ENCODE peak calls at places on chromosomes 7 and 10, in five cellular contexts. R is CD8-positive, alpha-beta T cell; Z is neural crest cell; W is AG10803; J is tibial nerve. H is an unnamed sample.

GRCh38 chr10:62048919-62049636 is 147.6 kb downstream of the ARID5B start:
- DNase-seq in R (peak), Z (peak), W (peak), J (peak), H (peak)

GRCh38 chr10:89669985-89670384 is 24.9 kb upstream of the PANK1 start:
- DNase-seq in R (no peak), Z (no peak), W (no peak), J (no peak), H (no peak)

GRCh38 chr7:47500103-47500563 is 81.8 kb downstream of the TNS3 start:
- DNase-seq in R (no peak), Z (no peak), W (no peak), J (no peak), H (peak)

GRCh38 chr7:102252373-102252982 is 34.2 kb upstream of the SH2B2 start:
- DNase-seq in R (no peak), Z (no peak), W (no peak), J (no peak), H (no peak)

GRCh38 chr10:69503896-69504265 is 52.6 kb downstream of the TSPAN15 start:
- DNase-seq in R (no peak), Z (no peak), W (no peak), J (no peak), H (no peak)

GRCh38 chr7:114656471-114656870 is 241.9 kb downstream of the FOXP2 start:
- DNase-seq in R (no peak), Z (no peak), W (no peak), J (no peak), H (no peak)

GRCh38 chr10:102068216-102068615 is 3.1 kb downstream of the HPS6 start:
- DNase-seq in R (no peak), Z (no peak), W (peak), J (peak), H (no peak)

GRCh38 chr7:114345494-114345893 is 69.1 kb upstream of the FOXP2 start:
- DNase-seq in R (no peak), Z (no peak), W (peak), J (no peak), H (no peak)

GRCh38 chr7:36967387-36967786 is 243.1 kb upstream of the AOAH start:
- DNase-seq in R (no peak), Z (peak), W (peak), J (peak), H (no peak)

GRCh38 chr7:118169146-118169545 is 14.8 kb upstream of the LSM8 start:
- DNase-seq in R (no peak), Z (no peak), W (peak), J (no peak), H (no peak)

GRCh38 chr7:142813262-142813661 is 41.6 kb upstream of the EPHB6 start:
- DNase-seq in R (no peak), Z (no peak), W (peak), J (no peak), H (no peak)

GRCh38 chr7:135710417-135711138 is 17.4 kb downstream of the SLC13A4 start:
- DNase-seq in R (no peak), Z (peak), W (no peak), J (no peak), H (no peak)

GRCh38 chr7:134031835-134032617 is 95.1 kb upstream of the LRGUK start:
- DNase-seq in R (no peak), Z (no peak), W (no peak), J (no peak), H (no peak)
- TF ChIP-seq CTCF in R (no peak), Z (peak), W (no peak), J (no peak), H (peak)

DNA sequence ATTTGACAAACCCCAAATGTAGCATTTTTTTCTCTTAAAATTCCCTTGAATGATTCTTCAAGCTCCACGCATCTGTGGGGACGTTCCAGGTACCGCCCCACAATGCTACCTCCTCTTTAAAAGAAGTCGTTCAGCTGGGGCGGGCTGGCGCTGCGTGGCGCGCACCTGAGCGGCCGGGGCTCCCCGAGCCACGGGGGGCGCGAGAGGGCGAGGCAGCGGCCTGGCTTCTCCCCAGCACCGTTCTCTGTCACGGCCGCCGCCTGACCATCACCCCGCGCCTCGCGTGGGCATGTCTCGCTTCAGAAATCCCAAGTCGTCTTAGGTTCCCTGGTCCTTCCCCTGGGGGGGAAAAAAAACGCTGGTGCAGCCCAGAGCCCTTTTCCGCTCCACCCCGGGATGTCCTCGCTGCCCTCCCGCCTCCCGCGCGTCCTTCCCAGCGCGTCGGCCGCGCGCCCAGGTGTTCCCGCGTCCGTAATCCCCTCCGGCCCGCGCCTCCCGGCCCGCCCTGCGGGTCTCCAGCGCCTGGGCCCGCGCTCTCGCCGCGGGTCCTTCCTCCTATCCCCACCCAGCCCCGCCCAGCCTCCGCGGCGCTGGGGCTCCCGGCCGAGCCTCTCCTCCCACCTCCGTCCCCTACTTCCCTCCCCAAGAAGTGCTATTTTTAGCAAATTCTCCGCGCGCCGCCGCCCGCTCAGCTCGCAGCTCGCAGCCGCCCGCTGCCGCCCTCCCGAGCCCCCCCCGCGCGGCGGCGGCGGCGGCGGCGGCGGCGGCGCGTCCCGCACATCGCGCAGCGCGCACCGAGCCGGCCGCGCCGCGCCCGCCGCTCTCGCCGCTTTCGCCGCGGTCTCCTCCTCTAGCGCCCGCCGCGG is 58.8 kb upstream of the PRPS1L1 start:
- DNase-seq in R (no peak), Z (peak), W (no peak), J (no peak), H (peak)
- TF ChIP-seq CTCF in R (no peak), Z (peak), W (no peak), J (peak), H (peak)

GRCh38 chr10:96719205-96719604 is 1.1 kb downstream of the PIK3AP1 start:
- DNase-seq in R (no peak), Z (no peak), W (no peak), J (no peak), H (no peak)

GRCh38 chr10:96721207-96721572 is 876 bp upstream of the PIK3AP1 start:
- DNase-seq in R (no peak), Z (no peak), W (no peak), J (no peak), H (no peak)

GRCh38 chr10:96720422-96721206 is at the start of gene PIK3AP1:
- DNase-seq in R (peak), Z (peak), W (no peak), J (no peak), H (no peak)

GRCh38 chr10:96718304-96718990 is 1.9 kb downstream of the PIK3AP1 start:
- DNase-seq in R (no peak), Z (no peak), W (no peak), J (no peak), H (no peak)

DNA sequence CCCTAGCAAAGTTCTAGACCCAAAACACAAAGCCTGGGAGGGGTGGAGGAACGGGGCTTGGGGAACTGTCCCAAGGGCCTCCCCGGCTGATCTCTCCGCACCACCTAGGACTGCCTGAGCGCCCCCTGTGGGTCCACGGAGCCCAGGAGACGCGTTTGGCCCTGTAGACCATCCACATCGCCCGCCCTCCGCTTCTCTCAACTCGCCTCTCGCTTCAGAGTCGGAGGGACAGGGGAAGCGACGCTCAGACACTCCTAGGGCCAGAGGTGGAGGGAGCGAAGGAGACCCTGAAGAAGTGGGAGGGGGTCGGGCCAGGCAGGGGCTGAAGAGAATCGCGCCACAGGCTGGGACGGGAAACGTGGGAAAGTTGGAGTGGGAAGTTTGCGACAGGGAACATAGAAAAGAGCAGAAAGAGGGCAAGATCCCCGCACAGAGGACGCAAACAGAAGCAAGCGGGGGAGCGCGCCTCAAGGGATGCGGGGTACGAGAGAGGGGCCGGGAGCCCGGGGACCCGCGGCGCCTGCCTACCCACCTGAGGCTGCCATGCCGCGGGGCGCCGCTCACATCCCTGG is 378 bp downstream of the PIK3AP1 start:
- DNase-seq in R (peak), Z (peak), W (peak), J (peak), H (no peak)
- TF ChIP-seq CTCF in R (peak), Z (peak), W (peak), J (peak), H (peak)

GRCh38 chr10:17781856-17782255 is 27.3 kb upstream of the MRC1 start:
- DNase-seq in R (no peak), Z (no peak), W (no peak), J (no peak), H (no peak)
- TF ChIP-seq CTCF in R (no peak), Z (no peak), W (no peak), J (no peak), H (no peak)

GRCh38 chr7:127833641-127834040 is 181.6 kb downstream of the SND1 start:
- DNase-seq in R (no peak), Z (no peak), W (peak), J (no peak), H (no peak)
- TF ChIP-seq CTCF in R (no peak), Z (no peak), W (no peak), J (no peak), H (no peak)

GRCh38 chr7:3649250-3649649 is 348.2 kb downstream of the SDK1 start:
- DNase-seq in R (no peak), Z (no peak), W (no peak), J (no peak), H (no peak)
- TF ChIP-seq CTCF in R (no peak), Z (no peak), W (no peak), J (no peak), H (peak)

GRCh38 chr10:31947144-31947926 is 18.7 kb upstream of the ARHGAP12 start:
- DNase-seq in R (no peak), Z (no peak), W (peak), J (peak), H (no peak)
- TF ChIP-seq CTCF in R (no peak), Z (peak), W (peak), J (peak), H (peak)